ENCODE peak calls at places on chromosomes 1 and 21, in six cellular contexts. One of them, this sample, is unnamed.

GRCh38 chr1:27863552-27863943 is 8.8 kb upstream of the THEMIS2 start:
- DNase-seq in PC-3: no peak
- DNase-seq in transverse colon: no peak
- DNase-seq in Panc1: no peak
- DNase-seq in right atrium auricular region: no peak
- DNase-seq in neuronal stem cell: no peak
- DNase-seq in this sample: no peak

GRCh38 chr1:40185951-40186864 is 25.0 kb downstream of the RLF start:
- DNase-seq in PC-3: no peak
- DNase-seq in transverse colon: peak
- DNase-seq in Panc1: no peak
- DNase-seq in right atrium auricular region: no peak
- DNase-seq in neuronal stem cell: no peak
- DNase-seq in this sample: peak

GRCh38 chr1:62271932-62272728 is 47.1 kb downstream of the KANK4 start:
- DNase-seq in PC-3: no peak
- DNase-seq in transverse colon: no peak
- DNase-seq in Panc1: no peak
- DNase-seq in right atrium auricular region: no peak
- DNase-seq in neuronal stem cell: no peak
- DNase-seq in this sample: peak

GRCh38 chr21:36916718-36917117 is 49.8 kb downstream of the HLCS start:
- DNase-seq in PC-3: no peak
- DNase-seq in transverse colon: no peak
- DNase-seq in Panc1: no peak
- DNase-seq in right atrium auricular region: no peak
- DNase-seq in neuronal stem cell: no peak
- DNase-seq in this sample: no peak

GRCh38 chr1:3326516-3327388 is 127.7 kb upstream of the ARHGEF16 start:
- DNase-seq in PC-3: no peak
- DNase-seq in transverse colon: no peak
- DNase-seq in Panc1: no peak
- DNase-seq in right atrium auricular region: no peak
- DNase-seq in neuronal stem cell: no peak
- DNase-seq in this sample: no peak

GRCh38 chr1:22852144-22852543 is 120.5 kb downstream of the LACTBL1 start:
- DNase-seq in PC-3: no peak
- DNase-seq in transverse colon: no peak
- DNase-seq in Panc1: no peak
- DNase-seq in right atrium auricular region: no peak
- DNase-seq in neuronal stem cell: no peak
- DNase-seq in this sample: no peak

GRCh38 chr1:10510520-10511493 is 36.1 kb downstream of the PEX14 start:
- DNase-seq in PC-3: peak
- DNase-seq in transverse colon: peak
- DNase-seq in Panc1: peak
- DNase-seq in right atrium auricular region: no peak
- DNase-seq in neuronal stem cell: no peak
- DNase-seq in this sample: peak

GRCh38 chr21:42781150-42781980 is 98.0 kb downstream of the WDR4 start:
- DNase-seq in PC-3: peak
- DNase-seq in transverse colon: peak
- DNase-seq in Panc1: no peak
- DNase-seq in right atrium auricular region: no peak
- DNase-seq in neuronal stem cell: no peak
- DNase-seq in this sample: no peak

GRCh38 chr1:159916240-159917051 is 8.9 kb downstream of the TAGLN2 start:
- DNase-seq in PC-3: peak
- DNase-seq in transverse colon: no peak
- DNase-seq in Panc1: peak
- DNase-seq in right atrium auricular region: no peak
- DNase-seq in neuronal stem cell: peak
- DNase-seq in this sample: no peak

GRCh38 chr1:79472067-79472656 is 465.6 kb upstream of the ADGRL4 start:
- DNase-seq in PC-3: no peak
- DNase-seq in transverse colon: no peak
- DNase-seq in Panc1: no peak
- DNase-seq in right atrium auricular region: no peak
- DNase-seq in neuronal stem cell: no peak
- DNase-seq in this sample: no peak

GRCh38 chr1:55542901-55543504 is 327.8 kb upstream of the USP24 start:
- DNase-seq in PC-3: peak
- DNase-seq in transverse colon: no peak
- DNase-seq in Panc1: no peak
- DNase-seq in right atrium auricular region: no peak
- DNase-seq in neuronal stem cell: no peak
- DNase-seq in this sample: no peak

GRCh38 chr1:23865543-23865930 is 2.6 kb downstream of the FUCA1 start:
- DNase-seq in PC-3: peak
- DNase-seq in transverse colon: peak
- DNase-seq in Panc1: no peak
- DNase-seq in right atrium auricular region: no peak
- DNase-seq in neuronal stem cell: no peak
- DNase-seq in this sample: no peak

GRCh38 chr1:211783897-211784296 is 46.7 kb downstream of the LPGAT1 start:
- DNase-seq in PC-3: no peak
- DNase-seq in transverse colon: peak
- DNase-seq in Panc1: no peak
- DNase-seq in right atrium auricular region: no peak
- DNase-seq in neuronal stem cell: no peak
- DNase-seq in this sample: no peak

GRCh38 chr1:172117800-172118199 is 276.5 kb downstream of the DNM3 start:
- DNase-seq in PC-3: no peak
- DNase-seq in transverse colon: no peak
- DNase-seq in Panc1: no peak
- DNase-seq in right atrium auricular region: no peak
- DNase-seq in neuronal stem cell: no peak
- DNase-seq in this sample: peak

GRCh38 chr1:16013220-16013907 is 4.5 kb downstream of the HSPB7 start:
- DNase-seq in PC-3: peak
- DNase-seq in transverse colon: peak
- DNase-seq in Panc1: no peak
- DNase-seq in right atrium auricular region: peak
- DNase-seq in neuronal stem cell: no peak
- DNase-seq in this sample: no peak

GRCh38 chr1:219128957-219129356 is 44.7 kb upstream of the LYPLAL1 start:
- DNase-seq in PC-3: peak
- DNase-seq in transverse colon: no peak
- DNase-seq in Panc1: no peak
- DNase-seq in right atrium auricular region: no peak
- DNase-seq in neuronal stem cell: no peak
- DNase-seq in this sample: no peak

GRCh38 chr1:213996320-213997022 is 8.7 kb downstream of the PROX1 start:
- DNase-seq in PC-3: peak
- DNase-seq in transverse colon: no peak
- DNase-seq in Panc1: no peak
- DNase-seq in right atrium auricular region: no peak
- DNase-seq in neuronal stem cell: no peak
- DNase-seq in this sample: no peak

GRCh38 chr1:180365039-180365438 is 135.0 kb downstream of the LHX4 start:
- DNase-seq in PC-3: peak
- DNase-seq in transverse colon: no peak
- DNase-seq in Panc1: no peak
- DNase-seq in right atrium auricular region: no peak
- DNase-seq in neuronal stem cell: peak
- DNase-seq in this sample: no peak

GRCh38 chr1:16607433-16607851 is 5.9 kb downstream of the NBPF1 start:
- DNase-seq in PC-3: no peak
- DNase-seq in transverse colon: peak
- DNase-seq in Panc1: no peak
- DNase-seq in right atrium auricular region: peak
- DNase-seq in neuronal stem cell: no peak
- DNase-seq in this sample: peak

GRCh38 chr21:26852422-26852821 is 7.2 kb upstream of the ADAMTS1 start:
- DNase-seq in PC-3: no peak
- DNase-seq in transverse colon: no peak
- DNase-seq in Panc1: no peak
- DNase-seq in right atrium auricular region: no peak
- DNase-seq in neuronal stem cell: no peak
- DNase-seq in this sample: no peak

GRCh38 chr1:91282695-91283420 is 121.8 kb downstream of the HFM1 start:
- DNase-seq in PC-3: peak
- DNase-seq in transverse colon: peak
- DNase-seq in Panc1: peak
- DNase-seq in right atrium auricular region: peak
- DNase-seq in neuronal stem cell: peak
- DNase-seq in this sample: peak

GRCh38 chr1:232999960-233000625 is 49.7 kb downstream of the NTPCR start:
- DNase-seq in PC-3: no peak
- DNase-seq in transverse colon: no peak
- DNase-seq in Panc1: no peak
- DNase-seq in right atrium auricular region: no peak
- DNase-seq in neuronal stem cell: no peak
- DNase-seq in this sample: no peak

GRCh38 chr1:31198591-31198990 is 41.1 kb downstream of the NKAIN1 start:
- DNase-seq in PC-3: no peak
- DNase-seq in transverse colon: no peak
- DNase-seq in Panc1: no peak
- DNase-seq in right atrium auricular region: no peak
- DNase-seq in neuronal stem cell: no peak
- DNase-seq in this sample: no peak

GRCh38 chr1:227192163-227192562 is 126.1 kb downstream of the CDC42BPA start:
- DNase-seq in PC-3: peak
- DNase-seq in transverse colon: peak
- DNase-seq in Panc1: peak
- DNase-seq in right atrium auricular region: no peak
- DNase-seq in neuronal stem cell: no peak
- DNase-seq in this sample: no peak

GRCh38 chr1:84995484-84996334 is 1.2 kb downstream of the MCOLN2 start:
- DNase-seq in PC-3: peak
- DNase-seq in transverse colon: no peak
- DNase-seq in Panc1: no peak
- DNase-seq in right atrium auricular region: no peak
- DNase-seq in neuronal stem cell: no peak
- DNase-seq in this sample: no peak

GRCh38 chr1:114310771-114311251 is 157.1 kb upstream of the SYT6 start:
- DNase-seq in PC-3: no peak
- DNase-seq in transverse colon: no peak
- DNase-seq in Panc1: no peak
- DNase-seq in right atrium auricular region: no peak
- DNase-seq in neuronal stem cell: no peak
- DNase-seq in this sample: no peak

GRCh38 chr1:173009597-173009996 is 41.1 kb downstream of the TNFSF18 start:
- DNase-seq in PC-3: no peak
- DNase-seq in transverse colon: no peak
- DNase-seq in Panc1: no peak
- DNase-seq in right atrium auricular region: no peak
- DNase-seq in neuronal stem cell: no peak
- DNase-seq in this sample: no peak

GRCh38 chr1:180962178-180962577 is 49.5 kb downstream of the KIAA1614 start:
- DNase-seq in PC-3: no peak
- DNase-seq in transverse colon: peak
- DNase-seq in Panc1: no peak
- DNase-seq in right atrium auricular region: no peak
- DNase-seq in neuronal stem cell: no peak
- DNase-seq in this sample: no peak

GRCh38 chr1:220768127-220768601 is 18.5 kb upstream of the MTARC1 start:
- DNase-seq in PC-3: no peak
- DNase-seq in transverse colon: no peak
- DNase-seq in Panc1: no peak
- DNase-seq in right atrium auricular region: no peak
- DNase-seq in neuronal stem cell: no peak
- DNase-seq in this sample: no peak
- H3K27ac ChIP-seq in PC-3: no peak
- H3K27ac ChIP-seq in transverse colon: peak
- H3K27ac ChIP-seq in Panc1: no peak
- H3K27ac ChIP-seq in right atrium auricular region: peak
- H3K27ac ChIP-seq in neuronal stem cell: no peak
- H3K27ac ChIP-seq in this sample: no peak

DNA sequence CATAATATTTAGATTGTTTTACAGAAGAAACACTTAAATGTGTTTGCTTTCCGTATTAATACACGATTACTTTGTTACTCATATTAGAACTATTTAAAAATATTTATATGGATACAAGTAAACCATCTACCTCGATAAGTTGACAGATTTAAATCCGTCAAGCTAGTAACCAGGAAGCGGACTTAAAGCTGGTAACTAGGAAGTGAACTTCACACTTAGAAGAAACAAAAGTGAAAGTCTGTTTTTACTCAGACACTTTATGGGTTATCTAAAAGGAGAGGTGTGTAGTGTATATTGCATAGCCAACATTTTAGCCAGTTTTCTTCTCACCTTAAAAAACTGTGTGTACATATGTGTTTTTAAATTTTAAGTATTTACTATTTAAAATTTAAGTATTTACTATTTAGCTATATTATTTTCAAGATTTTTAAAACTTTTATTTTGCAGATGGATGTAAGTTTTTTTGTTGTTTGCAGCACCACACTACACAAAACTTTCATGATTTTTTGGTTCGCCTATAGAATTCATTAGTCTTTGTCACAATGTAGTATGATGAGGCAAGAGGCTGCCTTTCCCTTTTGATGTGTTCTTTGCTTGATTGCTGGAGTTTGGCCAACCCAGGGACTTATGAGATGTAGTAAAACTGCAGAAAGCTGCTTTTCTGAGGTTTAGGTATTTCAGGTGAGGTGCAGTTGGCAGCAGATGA is 2.7 kb downstream of the USP25 start:
- DNase-seq in PC-3: peak
- DNase-seq in transverse colon: no peak
- DNase-seq in Panc1: no peak
- DNase-seq in right atrium auricular region: no peak
- DNase-seq in neuronal stem cell: no peak
- DNase-seq in this sample: peak
- H3K4me3 ChIP-seq in PC-3: peak
- H3K4me3 ChIP-seq in transverse colon: peak
- H3K4me3 ChIP-seq in Panc1: peak
- H3K4me3 ChIP-seq in right atrium auricular region: peak
- H3K4me3 ChIP-seq in neuronal stem cell: no peak
- H3K4me3 ChIP-seq in this sample: peak

DNA sequence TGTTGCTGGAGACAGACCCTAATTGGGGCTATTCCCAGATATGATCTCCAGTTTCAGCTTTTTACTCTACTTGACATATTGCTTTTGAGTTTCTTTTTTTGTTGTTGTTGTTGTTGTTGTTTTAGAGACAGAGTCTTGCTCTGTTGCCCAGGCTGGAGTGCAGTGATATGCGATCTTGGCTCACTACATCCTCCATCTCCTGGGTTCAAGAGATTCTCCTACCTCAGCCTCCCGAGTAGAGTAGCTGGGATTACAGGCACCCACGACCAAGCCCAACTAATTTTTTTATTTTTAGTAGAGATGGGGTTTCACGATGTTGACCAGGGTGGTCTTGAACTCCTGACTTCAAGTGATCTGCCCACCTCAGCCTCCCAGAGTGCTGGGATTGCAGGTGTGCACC is 1.3 kb upstream of the SRP9 start:
- DNase-seq in PC-3: no peak
- DNase-seq in transverse colon: no peak
- DNase-seq in Panc1: no peak
- DNase-seq in right atrium auricular region: no peak
- DNase-seq in neuronal stem cell: no peak
- DNase-seq in this sample: no peak
- H3K27ac ChIP-seq in PC-3: no peak
- H3K27ac ChIP-seq in transverse colon: no peak
- H3K27ac ChIP-seq in Panc1: no peak
- H3K27ac ChIP-seq in right atrium auricular region: no peak
- H3K27ac ChIP-seq in neuronal stem cell: no peak
- H3K27ac ChIP-seq in this sample: peak

DNA sequence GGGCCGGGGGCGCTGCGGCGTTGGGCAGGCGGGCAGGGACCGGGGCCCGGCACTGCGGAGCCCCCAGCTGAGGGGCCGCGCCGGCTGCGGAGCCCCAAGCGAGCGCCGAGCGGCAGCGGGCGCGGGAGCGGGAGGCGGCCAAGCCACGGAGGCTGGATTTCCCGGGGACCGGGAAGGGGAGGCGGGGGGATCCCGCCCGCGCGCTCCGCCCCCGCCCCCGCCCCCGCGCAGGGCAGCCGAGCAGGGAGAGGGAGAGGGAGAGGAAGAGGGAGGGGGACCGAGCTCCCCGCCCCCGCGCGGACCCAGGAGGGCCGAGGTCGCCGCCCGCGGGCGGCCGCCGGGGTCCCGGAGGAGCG is at the start of gene DLGAP3:
- DNase-seq in PC-3: no peak
- DNase-seq in transverse colon: no peak
- DNase-seq in Panc1: no peak
- DNase-seq in right atrium auricular region: no peak
- DNase-seq in neuronal stem cell: peak
- DNase-seq in this sample: peak
- H3K4me3 ChIP-seq in PC-3: no peak
- H3K4me3 ChIP-seq in transverse colon: peak
- H3K4me3 ChIP-seq in Panc1: peak
- H3K4me3 ChIP-seq in right atrium auricular region: peak
- H3K4me3 ChIP-seq in neuronal stem cell: peak
- H3K4me3 ChIP-seq in this sample: peak

This sample was measured in CD4-positive, alpha-beta memory T cell.